ENCODE peak calls at places on chromosomes 5 and 9, in six cellular contexts. One of them, this sample, is unnamed.

GRCh38 chr5:21817668-21818419 is 1035.3 kb downstream of the CDH12 start:
- DNase-seq in mammary epithelial cell: no peak
- DNase-seq in psoas muscle: no peak
- DNase-seq in hepatocyte: no peak
- DNase-seq in transverse colon: no peak
- DNase-seq in heart right ventricle: no peak
- DNase-seq in this sample: no peak

GRCh38 chr9:70112981-70113380 is 69.3 kb downstream of the MAMDC2 start:
- DNase-seq in heart right ventricle: no peak
- DNase-seq in hepatocyte: no peak
- DNase-seq in psoas muscle: no peak
- DNase-seq in mammary epithelial cell: no peak
- DNase-seq in transverse colon: no peak
- DNase-seq in this sample: no peak

GRCh38 chr5:141490771-141491170 is 1.9 kb downstream of the PCDHGC5 start:
- DNase-seq in psoas muscle: no peak
- DNase-seq in hepatocyte: no peak
- DNase-seq in mammary epithelial cell: no peak
- DNase-seq in heart right ventricle: no peak
- DNase-seq in transverse colon: no peak
- DNase-seq in this sample: no peak

GRCh38 chr5:100424787-100425186 is 110.4 kb upstream of the FAM174A start:
- DNase-seq in heart right ventricle: no peak
- DNase-seq in psoas muscle: no peak
- DNase-seq in hepatocyte: no peak
- DNase-seq in mammary epithelial cell: no peak
- DNase-seq in transverse colon: no peak
- DNase-seq in this sample: peak; percentile 17

GRCh38 chr9:136079211-136079915 is 15.7 kb downstream of the NACC2 start:
- DNase-seq in heart right ventricle: peak; percentile 12
- DNase-seq in hepatocyte: no peak
- DNase-seq in psoas muscle: peak; percentile 66
- DNase-seq in mammary epithelial cell: no peak
- DNase-seq in transverse colon: no peak
- DNase-seq in this sample: no peak

GRCh38 chr9:123753011-123753410 is 176.9 kb downstream of the DENND1A start:
- DNase-seq in psoas muscle: no peak
- DNase-seq in hepatocyte: no peak
- DNase-seq in transverse colon: no peak
- DNase-seq in heart right ventricle: no peak
- DNase-seq in mammary epithelial cell: no peak
- DNase-seq in this sample: no peak

GRCh38 chr5:128736567-128736966 is 198.5 kb upstream of the FBN2 start:
- DNase-seq in psoas muscle: no peak
- DNase-seq in mammary epithelial cell: peak; percentile 66
- DNase-seq in transverse colon: peak; percentile 10
- DNase-seq in heart right ventricle: no peak
- DNase-seq in hepatocyte: peak; percentile 25
- DNase-seq in this sample: peak; percentile 28

GRCh38 chr5:88888291-88888690 is 5.3 kb upstream of the MEF2C start:
- DNase-seq in transverse colon: no peak
- DNase-seq in hepatocyte: no peak
- DNase-seq in heart right ventricle: no peak
- DNase-seq in psoas muscle: no peak
- DNase-seq in mammary epithelial cell: no peak
- DNase-seq in this sample: no peak

GRCh38 chr9:1575939-1576338 is 439.2 kb upstream of the SMARCA2 start:
- DNase-seq in heart right ventricle: no peak
- DNase-seq in hepatocyte: no peak
- DNase-seq in transverse colon: no peak
- DNase-seq in mammary epithelial cell: no peak
- DNase-seq in psoas muscle: no peak
- DNase-seq in this sample: no peak

GRCh38 chr9:109133533-109133932 is 13.8 kb upstream of the TMEM245 start:
- DNase-seq in mammary epithelial cell: no peak
- DNase-seq in hepatocyte: no peak
- DNase-seq in transverse colon: no peak
- DNase-seq in psoas muscle: no peak
- DNase-seq in heart right ventricle: no peak
- DNase-seq in this sample: no peak

GRCh38 chr5:29379619-29380018 is 1813.9 kb upstream of the CDH6 start:
- DNase-seq in heart right ventricle: no peak
- DNase-seq in mammary epithelial cell: no peak
- DNase-seq in hepatocyte: no peak
- DNase-seq in psoas muscle: no peak
- DNase-seq in transverse colon: no peak
- DNase-seq in this sample: no peak

GRCh38 chr5:119470851-119471451 is 18.7 kb downstream of the HSD17B4 start:
- DNase-seq in hepatocyte: peak; percentile 31
- DNase-seq in transverse colon: no peak
- DNase-seq in psoas muscle: no peak
- DNase-seq in heart right ventricle: no peak
- DNase-seq in mammary epithelial cell: peak; percentile 19
- DNase-seq in this sample: no peak

GRCh38 chr9:135228345-135228982 is 141.0 kb downstream of the OLFM1 start:
- DNase-seq in psoas muscle: peak; percentile 28
- DNase-seq in heart right ventricle: no peak
- DNase-seq in hepatocyte: no peak
- DNase-seq in transverse colon: no peak
- DNase-seq in mammary epithelial cell: no peak
- DNase-seq in this sample: no peak

GRCh38 chr9:116661037-116661954 is 25.8 kb upstream of the TRIM32 start:
- DNase-seq in heart right ventricle: no peak
- DNase-seq in transverse colon: no peak
- DNase-seq in hepatocyte: peak; percentile 86
- DNase-seq in mammary epithelial cell: peak; percentile 67
- DNase-seq in psoas muscle: no peak
- DNase-seq in this sample: peak; percentile 50

GRCh38 chr9:135275163-135275925 is 187.9 kb downstream of the OLFM1 start:
- DNase-seq in heart right ventricle: no peak
- DNase-seq in mammary epithelial cell: peak; percentile 12
- DNase-seq in transverse colon: no peak
- DNase-seq in psoas muscle: no peak
- DNase-seq in hepatocyte: no peak
- DNase-seq in this sample: no peak

GRCh38 chr9:33458444-33458843 is 11.1 kb upstream of the AQP3 start:
- DNase-seq in hepatocyte: peak; percentile 67
- DNase-seq in psoas muscle: no peak
- DNase-seq in mammary epithelial cell: peak; percentile 82
- DNase-seq in heart right ventricle: no peak
- DNase-seq in transverse colon: no peak
- DNase-seq in this sample: peak; percentile 91

GRCh38 chr5:96788112-96788749 is 19.5 kb downstream of the ERAP1 start:
- DNase-seq in mammary epithelial cell: no peak
- DNase-seq in hepatocyte: no peak
- DNase-seq in heart right ventricle: no peak
- DNase-seq in transverse colon: no peak
- DNase-seq in psoas muscle: no peak
- DNase-seq in this sample: peak; percentile 3

GRCh38 chr5:126452477-126452876 is 29.3 kb downstream of the GRAMD2B start:
- DNase-seq in hepatocyte: no peak
- DNase-seq in heart right ventricle: no peak
- DNase-seq in mammary epithelial cell: no peak
- DNase-seq in transverse colon: no peak
- DNase-seq in psoas muscle: no peak
- DNase-seq in this sample: no peak

GRCh38 chr5:85814596-85814995 is 803.1 kb upstream of the COX7C start:
- DNase-seq in heart right ventricle: no peak
- DNase-seq in hepatocyte: peak; percentile 49
- DNase-seq in transverse colon: no peak
- DNase-seq in psoas muscle: no peak
- DNase-seq in mammary epithelial cell: no peak
- DNase-seq in this sample: no peak

DNA sequence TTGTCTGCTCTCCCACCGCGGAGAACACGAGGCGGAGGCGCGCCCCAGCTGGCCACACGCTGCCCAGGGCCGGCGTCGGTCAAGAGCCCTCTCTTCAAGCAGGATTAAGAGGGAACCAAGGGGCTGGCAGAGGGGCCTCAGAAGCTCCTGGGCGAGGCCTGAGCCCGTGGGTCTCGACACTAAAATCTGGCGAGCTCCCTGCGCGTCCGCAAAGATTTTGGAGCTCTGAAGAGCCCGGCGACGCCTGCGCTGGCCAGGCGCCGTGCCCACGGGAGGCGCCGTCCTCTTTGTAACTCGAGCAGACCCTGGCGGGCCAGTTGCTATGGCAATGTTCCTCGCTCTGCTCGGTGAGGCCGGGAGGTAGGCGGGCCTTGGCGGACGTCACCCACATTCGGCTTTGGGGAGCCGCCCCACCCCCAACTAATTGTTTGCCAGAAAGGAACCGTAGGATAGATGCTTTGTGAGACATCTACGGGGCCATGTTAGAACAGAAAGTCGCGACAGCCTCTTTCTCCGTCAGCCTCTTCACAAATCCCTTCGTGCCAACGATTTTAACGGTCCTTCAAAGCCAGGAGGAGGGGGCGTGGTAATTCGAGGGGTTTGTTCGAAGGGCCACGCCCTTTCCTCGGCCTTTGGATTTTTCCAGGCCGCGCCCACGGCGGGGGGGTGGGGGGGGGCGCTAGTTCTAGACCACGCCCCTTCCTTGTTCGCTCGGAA is 735 bp upstream of the CNOT8 start:
- DNase-seq in heart right ventricle: peak; percentile 95
- DNase-seq in mammary epithelial cell: peak; percentile 93
- DNase-seq in hepatocyte: peak; percentile 97
- DNase-seq in transverse colon: peak; percentile 92
- DNase-seq in psoas muscle: peak; percentile 98
- DNase-seq in this sample: peak; percentile 94
- TF ChIP-seq CTCF in heart right ventricle: peak; percentile 34
- TF ChIP-seq CTCF in mammary epithelial cell: no peak
- TF ChIP-seq CTCF in hepatocyte: peak; percentile 17
- TF ChIP-seq CTCF in transverse colon: no peak
- TF ChIP-seq CTCF in psoas muscle: peak; percentile 24
- TF ChIP-seq CTCF in this sample: peak; percentile 38

DNA sequence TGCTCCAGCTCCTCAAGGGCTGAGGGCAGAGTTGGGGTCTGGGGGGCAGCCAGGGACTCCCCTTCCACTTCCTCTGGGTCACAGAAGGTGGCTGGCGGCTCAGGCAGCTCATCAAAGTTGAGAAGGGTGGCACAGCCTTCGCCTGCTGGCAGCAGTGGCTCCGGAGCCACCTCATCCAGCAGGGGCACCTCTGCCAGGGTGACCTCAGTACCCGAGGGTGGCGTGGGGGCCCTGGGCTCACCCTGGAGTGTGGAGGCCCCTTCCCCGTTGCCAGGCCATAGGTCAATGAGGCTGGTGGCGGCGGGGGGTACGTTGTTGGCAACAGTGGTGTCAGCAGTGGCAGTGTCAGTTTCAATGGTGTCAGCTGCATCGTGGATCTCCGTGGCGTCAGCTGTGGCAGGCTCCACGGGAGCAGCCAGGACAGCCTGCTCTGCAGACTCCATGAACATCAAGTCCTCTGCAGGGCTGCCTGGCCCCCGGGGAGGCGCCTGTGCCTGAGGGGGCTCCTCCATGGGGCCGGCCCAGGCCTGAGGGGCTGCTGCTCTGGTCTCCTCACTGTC is 11.6 kb downstream of the PRR7 start:
- DNase-seq in psoas muscle: peak; percentile 62
- DNase-seq in mammary epithelial cell: no peak
- DNase-seq in hepatocyte: no peak
- DNase-seq in transverse colon: no peak
- DNase-seq in heart right ventricle: no peak
- DNase-seq in this sample: no peak
- H3K4me1 ChIP-seq in psoas muscle: peaks cover 15% of the 10 kb centered on the region
- H3K4me1 ChIP-seq in mammary epithelial cell: peaks cover 35% of the 10 kb centered on the region
- H3K4me1 ChIP-seq in hepatocyte: peaks cover 16% of the 10 kb centered on the region
- H3K4me1 ChIP-seq in transverse colon: peaks cover 10% of the 10 kb centered on the region
- H3K4me1 ChIP-seq in heart right ventricle: peaks cover 10% of the 10 kb centered on the region
- H3K4me1 ChIP-seq in this sample: no peaks in the 10 kb centered on the region

GRCh38 chr9:76677481-76678055 is 86.7 kb upstream of the PCA3 start:
- DNase-seq in hepatocyte: no peak
- DNase-seq in psoas muscle: no peak
- DNase-seq in transverse colon: no peak
- DNase-seq in heart right ventricle: no peak
- DNase-seq in mammary epithelial cell: no peak
- DNase-seq in this sample: no peak
- H3K27ac ChIP-seq in hepatocyte: no peak overlapping the region
- H3K27ac ChIP-seq in psoas muscle: no peak overlapping the region
- H3K27ac ChIP-seq in transverse colon: no peak overlapping the region
- H3K27ac ChIP-seq in heart right ventricle: no peak overlapping the region
- H3K27ac ChIP-seq in mammary epithelial cell: no peak overlapping the region
- H3K27ac ChIP-seq in this sample: no peak overlapping the region

GRCh38 chr9:114590328-114590727 is 2.8 kb downstream of the ATP6V1G1 start:
- DNase-seq in heart right ventricle: no peak
- DNase-seq in mammary epithelial cell: no peak
- DNase-seq in psoas muscle: no peak
- DNase-seq in transverse colon: no peak
- DNase-seq in hepatocyte: no peak
- DNase-seq in this sample: no peak

GRCh38 chr9:114588671-114589526 is 1.3 kb downstream of the ATP6V1G1 start:
- DNase-seq in heart right ventricle: no peak
- DNase-seq in mammary epithelial cell: peak; percentile 60
- DNase-seq in transverse colon: no peak
- DNase-seq in hepatocyte: peak; percentile 45
- DNase-seq in psoas muscle: no peak
- DNase-seq in this sample: no peak

GRCh38 chr9:114583776-114584175 is 3.8 kb upstream of the ATP6V1G1 start:
- DNase-seq in heart right ventricle: no peak
- DNase-seq in psoas muscle: no peak
- DNase-seq in transverse colon: no peak
- DNase-seq in hepatocyte: no peak
- DNase-seq in mammary epithelial cell: no peak
- DNase-seq in this sample: no peak

GRCh38 chr9:114588150-114588663 is 638 bp downstream of the ATP6V1G1 start:
- DNase-seq in hepatocyte: peak; percentile 42
- DNase-seq in heart right ventricle: no peak
- DNase-seq in psoas muscle: peak; percentile 57
- DNase-seq in transverse colon: no peak
- DNase-seq in mammary epithelial cell: peak; percentile 39
- DNase-seq in this sample: no peak

GRCh38 chr9:114587345-114588149 is at the start of gene ATP6V1G1:
- DNase-seq in hepatocyte: peak; percentile 100
- DNase-seq in transverse colon: peak; percentile 100
- DNase-seq in psoas muscle: peak; percentile 100
- DNase-seq in heart right ventricle: peak; percentile 100
- DNase-seq in mammary epithelial cell: peak; percentile 99
- DNase-seq in this sample: peak; percentile 95
- TF ChIP-seq CTCF in hepatocyte: no peak
- TF ChIP-seq CTCF in transverse colon: no peak
- TF ChIP-seq CTCF in psoas muscle: no peak
- TF ChIP-seq CTCF in heart right ventricle: peak; percentile 50
- TF ChIP-seq CTCF in mammary epithelial cell: peak; percentile 24
- TF ChIP-seq CTCF in this sample: peak; percentile 47

GRCh38 chr9:120397453-120397852 is 182.5 kb downstream of the CDK5RAP2 start:
- DNase-seq in hepatocyte: no peak
- DNase-seq in transverse colon: no peak
- DNase-seq in psoas muscle: no peak
- DNase-seq in mammary epithelial cell: no peak
- DNase-seq in heart right ventricle: no peak
- DNase-seq in this sample: no peak

GRCh38 chr9:120402741-120403542 is 177.0 kb downstream of the CDK5RAP2 start:
- DNase-seq in mammary epithelial cell: peak; percentile 87
- DNase-seq in transverse colon: no peak
- DNase-seq in hepatocyte: peak; percentile 37
- DNase-seq in heart right ventricle: no peak
- DNase-seq in psoas muscle: no peak
- DNase-seq in this sample: peak; percentile 78

GRCh38 chr9:120396926-120397325 is 183.0 kb downstream of the CDK5RAP2 start:
- DNase-seq in hepatocyte: no peak
- DNase-seq in psoas muscle: no peak
- DNase-seq in mammary epithelial cell: no peak
- DNase-seq in heart right ventricle: no peak
- DNase-seq in transverse colon: no peak
- DNase-seq in this sample: no peak

GRCh38 chr9:120398286-120398685 is 181.7 kb downstream of the CDK5RAP2 start:
- DNase-seq in transverse colon: no peak
- DNase-seq in psoas muscle: no peak
- DNase-seq in mammary epithelial cell: no peak
- DNase-seq in heart right ventricle: no peak
- DNase-seq in hepatocyte: no peak
- DNase-seq in this sample: no peak

GRCh38 chr9:120399940-120400339 is 180.0 kb downstream of the CDK5RAP2 start:
- DNase-seq in hepatocyte: no peak
- DNase-seq in transverse colon: no peak
- DNase-seq in mammary epithelial cell: no peak
- DNase-seq in heart right ventricle: no peak
- DNase-seq in psoas muscle: no peak
- DNase-seq in this sample: no peak
- H3K4me1 ChIP-seq in hepatocyte: no peaks in the 10 kb centered on the region
- H3K4me1 ChIP-seq in transverse colon: no peaks in the 10 kb centered on the region
- H3K4me1 ChIP-seq in mammary epithelial cell: peaks cover 27% of the 10 kb centered on the region
- H3K4me1 ChIP-seq in heart right ventricle: no peaks in the 10 kb centered on the region
- H3K4me1 ChIP-seq in psoas muscle: peaks cover 11% of the 10 kb centered on the region
- H3K4me1 ChIP-seq in this sample: peaks cover 6% of the 10 kb centered on the region